ENCODE peak calls at places on chromosomes 2 and 18, in eight cellular contexts. X, I, H, L, K, W, G and Q are unnamed samples.
A peak's percentile ranks its signal among the peaks of the same experiment; 100 is the strongest.

GRCh38 chr2:208407667-208408066 is 1.1 kb downstream of the PTH2R start:
- DNase-seq in W (no peak), L (no peak), H (no peak), G (no peak), X (peak; percentile 38), I (peak; percentile 30), K (no peak), Q (no peak)

GRCh38 chr2:132652501-132652900 is 17.5 kb downstream of the LYPD1 start:
- DNase-seq in G (no peak), H (no peak), K (no peak), L (no peak), X (no peak), W (no peak), I (no peak), Q (no peak)

GRCh38 chr18:76984193-76985155 is 148.1 kb downstream of the MBP start:
- DNase-seq in I (no peak), K (peak; percentile 45), W (no peak), G (no peak), X (no peak), L (peak; percentile 59), H (no peak), Q (no peak)

GRCh38 chr2:45797451-45798230 is 146.2 kb downstream of the PRKCE start:
- DNase-seq in K (no peak), L (no peak), I (no peak), H (no peak), G (no peak), W (no peak), X (no peak), Q (no peak)

GRCh38 chr2:231300020-231300721 is 95.3 kb upstream of the B3GNT7 start:
- DNase-seq in K (no peak), I (peak; percentile 66), L (no peak), X (no peak), W (no peak), H (no peak), G (no peak), Q (no peak)

GRCh38 chr2:73925033-73925704 is 1.5 kb upstream of the DGUOK start:
- DNase-seq in K (no peak), L (no peak), H (peak; percentile 77), G (peak; percentile 23), W (no peak), X (no peak), I (no peak), Q (no peak)

GRCh38 chr18:48735070-48735676 is 196.3 kb downstream of the CTIF start:
- DNase-seq in K (no peak), W (no peak), I (no peak), X (no peak), L (no peak), G (no peak), H (no peak), Q (no peak)

GRCh38 chr2:190651413-190651812 is 2.5 kb downstream of the NAB1 start:
- DNase-seq in H (no peak), I (no peak), K (no peak), L (no peak), W (no peak), X (no peak), G (no peak), Q (no peak)

GRCh38 chr2:190578158-190579057 is 43.9 kb upstream of the NEMP2 start:
- DNase-seq in G (no peak), K (no peak), W (no peak), I (peak; percentile 18), H (peak; percentile 84), L (no peak), X (peak; percentile 55), Q (no peak)

GRCh38 chr2:23411752-23412431 is 26.9 kb downstream of the KLHL29 start:
- DNase-seq in G (no peak), L (peak; percentile 77), H (no peak), K (no peak), W (peak; percentile 19), I (no peak), X (no peak), Q (peak; percentile 79)

GRCh38 chr2:176562359-176563043 is 293.3 kb downstream of the MTX2 start:
- DNase-seq in G (no peak), H (no peak), X (no peak), W (no peak), K (no peak), L (no peak), I (no peak), Q (no peak)

GRCh38 chr2:110994250-110994961 is 126.3 kb upstream of the BCL2L11 start:
- DNase-seq in G (peak; percentile 10), W (peak; percentile 39), K (no peak), L (no peak), X (no peak), I (no peak), H (no peak), Q (no peak)

GRCh38 chr18:37336568-37337285 is 228.9 kb downstream of the CELF4 start:
- DNase-seq in H (no peak), G (no peak), I (no peak), L (no peak), X (no peak), K (no peak), W (no peak), Q (no peak)

GRCh38 chr18:37339701-37340215 is 225.8 kb downstream of the CELF4 start:
- DNase-seq in I (no peak), X (no peak), L (no peak), H (no peak), K (no peak), W (no peak), G (no peak), Q (no peak)

GRCh38 chr18:37334494-37335125 is 231.0 kb downstream of the CELF4 start:
- DNase-seq in K (no peak), H (no peak), L (no peak), X (no peak), G (no peak), W (no peak), I (no peak), Q (peak; percentile 20)

GRCh38 chr18:37332764-37333420 is 232.7 kb downstream of the CELF4 start:
- DNase-seq in H (no peak), K (no peak), X (no peak), W (no peak), I (no peak), G (no peak), L (no peak), Q (no peak)

DNA sequence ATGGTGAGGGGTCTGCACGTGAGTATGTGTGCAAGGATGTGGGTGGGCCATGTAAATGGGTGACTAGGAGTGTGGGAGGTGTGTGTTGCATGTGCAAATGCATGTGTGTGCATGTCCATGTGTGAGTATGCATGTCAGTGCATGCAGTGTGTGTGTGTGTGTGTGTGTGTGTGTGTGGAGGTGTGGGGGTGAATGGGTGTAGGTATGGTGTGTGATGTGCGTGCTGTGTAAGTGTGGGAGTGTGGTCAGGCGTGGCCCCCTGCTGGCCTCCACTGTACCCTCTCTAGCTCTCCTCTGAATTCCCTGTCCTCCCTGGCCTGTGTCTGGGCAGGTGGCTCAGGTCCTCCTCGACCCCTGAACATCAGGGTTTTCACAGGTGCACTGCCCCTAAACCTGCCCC is 230.3 kb downstream of the CELF4 start:
- DNase-seq in I (peak; percentile 26), X (peak; percentile 45), W (no peak), L (no peak), G (no peak), K (no peak), H (peak; percentile 19), Q (no peak)
- TF ChIP-seq CTCF in I (peak; percentile 20), X (peak; percentile 44), W (peak; percentile 62), L (peak; percentile 9), G (no peak), K (no peak), H (no peak), Q (peak; percentile 29)

GRCh38 chr2:211751853-211752252 is 786.7 kb downstream of the ERBB4 start:
- DNase-seq in G (no peak), X (no peak), L (no peak), W (no peak), K (no peak), I (no peak), H (no peak), Q (no peak)

GRCh38 chr2:211760103-211760502 is 778.5 kb downstream of the ERBB4 start:
- DNase-seq in W (no peak), I (no peak), G (no peak), K (no peak), H (no peak), L (no peak), X (no peak), Q (no peak)

GRCh38 chr2:211756266-211756665 is 782.3 kb downstream of the ERBB4 start:
- DNase-seq in I (no peak), W (no peak), L (no peak), G (no peak), K (no peak), X (no peak), H (no peak), Q (peak; percentile 55)

DNA sequence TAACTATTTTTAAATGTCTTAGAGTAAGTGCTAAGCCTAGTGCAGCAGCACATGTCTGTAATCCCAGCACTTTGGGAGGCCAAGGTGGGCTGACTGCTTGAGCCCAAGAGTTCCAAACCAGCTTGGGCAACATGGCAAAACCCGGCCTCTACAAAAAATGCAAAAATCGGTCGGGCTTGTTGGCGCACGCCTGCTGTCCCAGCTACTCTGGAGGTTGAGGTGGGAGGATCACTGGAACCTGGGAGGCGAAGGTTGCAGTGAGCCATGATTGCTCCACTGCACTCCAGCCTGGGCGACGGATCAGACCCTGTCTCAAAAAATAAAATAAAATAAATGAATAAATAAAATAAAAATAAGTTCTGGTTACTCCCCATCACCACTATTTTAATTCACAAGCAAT is 783.4 kb downstream of the ERBB4 start:
- DNase-seq in I (no peak), G (no peak), W (no peak), H (no peak), X (no peak), L (no peak), K (no peak), Q (no peak)
- H3K4me3 ChIP-seq in I (no peak overlapping the region), G (no peak overlapping the region), W (no peak overlapping the region), H (no peak overlapping the region), X (no peak overlapping the region), L (no peak overlapping the region), K (no peak overlapping the region), Q (no peak overlapping the region)

GRCh38 chr2:65620524-65620923 is 188.1 kb upstream of the SPRED2 start:
- DNase-seq in X (no peak), G (no peak), H (no peak), K (no peak), L (no peak), I (no peak), W (no peak), Q (no peak)
- TF ChIP-seq CTCF in X (peak; percentile 48), G (peak; percentile 26), H (no peak), K (no peak), L (peak; percentile 11), I (no peak), W (peak; percentile 7), Q (peak; percentile 16)

DNA sequence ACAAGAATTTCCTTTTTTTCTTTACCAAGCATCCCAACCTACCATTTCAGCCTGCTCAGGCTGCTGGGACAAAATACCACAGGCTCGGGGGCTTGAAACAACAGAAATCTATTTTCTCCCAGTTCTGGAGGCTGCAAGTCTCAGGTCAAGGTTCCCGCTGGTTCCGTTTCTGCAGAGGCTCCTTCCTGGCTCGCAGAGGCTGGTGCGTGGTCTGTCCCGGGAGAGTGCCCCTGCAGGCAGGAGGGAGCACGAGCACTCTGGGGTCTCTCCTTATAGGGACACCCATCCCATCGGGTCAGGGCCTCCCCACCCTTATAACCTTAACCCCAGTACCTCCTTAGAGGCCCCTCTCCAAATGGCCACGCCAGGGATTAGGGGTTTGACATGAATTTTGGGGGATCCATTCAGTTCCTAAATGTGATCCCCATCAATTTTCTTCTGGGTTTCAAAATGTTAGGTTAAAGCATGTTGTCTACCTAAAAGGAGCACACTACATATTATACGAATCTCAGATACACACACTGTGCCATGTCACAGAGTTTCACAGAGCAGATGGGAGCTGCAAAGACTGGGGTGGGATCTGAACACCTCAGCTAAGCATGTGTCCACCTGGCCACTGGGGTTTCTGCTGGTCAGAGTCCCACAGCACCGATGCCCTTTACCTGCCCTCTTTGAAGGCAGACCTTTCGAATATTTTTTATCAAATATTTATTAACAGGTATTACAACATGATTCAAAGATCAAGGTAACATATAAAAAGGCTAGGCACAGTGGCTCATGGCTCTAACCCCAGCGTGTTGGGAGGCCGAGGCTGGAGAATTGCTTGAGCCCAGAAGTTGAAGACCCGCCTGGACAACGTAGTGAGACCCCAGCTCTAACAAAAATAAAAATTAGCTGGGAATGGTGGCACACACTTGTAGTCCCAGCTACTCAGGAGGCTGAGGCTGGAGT is 17.6 kb upstream of the ADI1 start:
- DNase-seq in W (no peak), X (peak; percentile 68), H (no peak), I (peak; percentile 13), L (peak; percentile 77), K (no peak), G (peak; percentile 83), Q (no peak)
- H3K4me3 ChIP-seq in W (peak overlapping the region; percentile 66), X (no peak overlapping the region), H (no peak overlapping the region), I (no peak overlapping the region), L (peak overlapping the region; percentile 61), K (peak overlapping the region; percentile 48), G (peak overlapping the region; percentile 70), Q (peak overlapping the region; percentile 48)